ENCODE peak calls at places on chromosomes 11 and 22, in nine cellular contexts. C is IMR-90; R is Peyer's patch; V is colonic mucosa; L is heart right ventricle; O is CD8-positive, alpha-beta memory T cell; W is mesendoderm; Y is AG04450; D is H9. E is an unnamed sample.

GRCh38 chr11:72240461-72241289 is 3.3 kb downstream of the PHOX2A start:
- DNase-seq in Y (no peak), W (peak), V (no peak), C (no peak), O (no peak), L (no peak), D (no peak), R (peak), E (no peak)

GRCh38 chr11:64745523-64746328 is 1.8 kb upstream of the RASGRP2 start:
- DNase-seq in W (peak), L (peak), R (peak), C (peak), D (peak), O (peak), Y (no peak), V (peak), E (peak)

GRCh38 chr11:114237321-114238280 is 58.6 kb upstream of the NNMT start:
- DNase-seq in C (peak), V (no peak), Y (no peak), R (no peak), L (no peak), O (no peak), W (no peak), D (no peak), E (no peak)

GRCh38 chr22:44489026-44489425 is 9.0 kb downstream of the RTL6 start:
- DNase-seq in W (no peak), R (no peak), Y (no peak), L (no peak), V (no peak), C (no peak), O (no peak), D (no peak), E (no peak)

GRCh38 chr11:68260484-68260883 is 11.3 kb downstream of the C11orf24 start:
- DNase-seq in W (no peak), O (no peak), C (no peak), V (no peak), D (no peak), L (no peak), Y (no peak), R (no peak), E (no peak)

GRCh38 chr11:81869337-81870065 is 864.2 kb downstream of the FAM181B start:
- DNase-seq in O (peak), V (peak), W (no peak), R (no peak), L (no peak), Y (no peak), D (no peak), C (no peak), E (no peak)

GRCh38 chr11:60133917-60134316 is 45.5 kb downstream of the MS4A2 start:
- DNase-seq in R (no peak), D (no peak), W (no peak), V (no peak), C (no peak), L (no peak), Y (no peak), O (no peak), E (no peak)

GRCh38 chr22:40541300-40541699 is 95.2 kb downstream of the MRTFA start:
- DNase-seq in C (no peak), W (no peak), V (no peak), R (no peak), O (no peak), D (no peak), L (no peak), Y (no peak), E (no peak)

GRCh38 chr11:69367211-69367964 is 73.4 kb downstream of the MYEOV start:
- DNase-seq in R (no peak), O (peak), D (peak), L (no peak), W (no peak), V (no peak), Y (no peak), C (peak), E (no peak)

GRCh38 chr22:21624120-21624879 is 5.5 kb downstream of the YDJC start:
- DNase-seq in L (peak), C (peak), W (peak), Y (no peak), D (peak), O (peak), V (peak), R (no peak), E (no peak)

GRCh38 chr11:82305123-82305522 is 428.5 kb downstream of the FAM181B start:
- DNase-seq in O (no peak), L (no peak), R (no peak), D (no peak), W (no peak), V (no peak), C (no peak), Y (no peak), E (no peak)

GRCh38 chr22:50104149-50104548 is 14.3 kb downstream of the MOV10L1 start:
- DNase-seq in C (no peak), W (no peak), R (no peak), O (no peak), Y (no peak), L (no peak), D (no peak), V (no peak), E (no peak)

GRCh38 chr11:44065161-44065571 is 904 bp upstream of the ACCS start:
- DNase-seq in C (no peak), Y (no peak), W (peak), R (no peak), O (no peak), V (no peak), D (no peak), L (no peak), E (no peak)
- H3K27ac ChIP-seq in C (no peak), Y (no peak), W (no peak), R (no peak), O (peak), V (no peak), D (peak), L (no peak), E (no peak)

DNA sequence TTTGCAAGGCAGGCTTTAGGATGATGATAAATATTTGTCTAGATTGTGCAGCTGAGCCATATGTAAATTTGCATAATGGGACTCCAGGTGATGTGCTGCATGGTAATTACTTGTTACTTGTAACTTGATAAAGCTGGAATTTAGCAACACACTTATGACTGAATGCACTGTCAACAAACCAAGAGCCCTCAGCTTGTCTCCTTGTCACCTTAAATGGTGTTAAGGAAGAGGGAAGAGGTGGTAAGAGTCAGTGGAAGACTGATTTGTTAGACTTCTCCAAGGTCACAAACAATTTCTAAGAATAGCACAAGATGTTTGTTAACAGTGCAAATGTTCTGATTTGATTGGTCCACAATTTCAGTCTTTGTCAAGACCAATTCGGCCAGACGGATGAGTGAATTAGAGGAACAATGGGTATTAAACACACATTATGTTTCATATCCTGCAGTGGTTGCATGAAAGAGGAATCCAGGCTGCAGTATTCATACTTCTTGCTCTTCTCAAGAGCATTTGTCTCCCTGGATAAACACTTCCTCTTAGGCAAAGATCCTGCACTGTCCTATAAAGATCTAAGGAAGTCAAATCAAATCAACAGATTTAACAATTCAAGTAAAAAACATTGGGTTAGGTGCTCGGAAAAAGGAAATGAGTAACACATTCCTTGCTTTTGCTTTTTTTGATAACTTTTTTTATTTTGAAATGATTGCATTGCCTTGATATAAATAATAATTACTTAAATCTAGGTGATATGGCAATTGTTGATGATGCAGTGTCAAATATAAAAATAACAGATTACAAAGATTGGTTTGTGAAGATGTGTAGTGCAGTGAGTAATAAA is 448.3 kb upstream of the DDI1 start:
- DNase-seq in D (no peak), R (no peak), V (no peak), Y (no peak), O (no peak), C (no peak), L (no peak), W (peak), E (no peak)
- H3K27ac ChIP-seq in D (no peak), R (no peak), V (no peak), Y (no peak), O (no peak), C (no peak), L (no peak), W (peak), E (no peak)

GRCh38 chr22:41801147-41801819 is 804 bp downstream of the CCDC134 start:
- DNase-seq in L (no peak), D (no peak), Y (no peak), C (no peak), O (no peak), V (no peak), R (no peak), W (no peak), E (no peak)

GRCh38 chr22:41801886-41802285 is 1.4 kb downstream of the CCDC134 start:
- DNase-seq in O (no peak), C (no peak), Y (no peak), L (no peak), W (no peak), V (no peak), R (no peak), D (no peak), E (no peak)

GRCh38 chr22:41798736-41799135 is 1.7 kb upstream of the CCDC134 start:
- DNase-seq in L (no peak), D (no peak), C (no peak), W (no peak), Y (no peak), R (no peak), O (no peak), V (no peak), E (no peak)

GRCh38 chr22:41799486-41800347 is 762 bp upstream of the CCDC134 start:
- DNase-seq in Y (no peak), L (peak), V (peak), C (no peak), O (peak), W (no peak), D (peak), R (peak), E (peak)

DNA sequence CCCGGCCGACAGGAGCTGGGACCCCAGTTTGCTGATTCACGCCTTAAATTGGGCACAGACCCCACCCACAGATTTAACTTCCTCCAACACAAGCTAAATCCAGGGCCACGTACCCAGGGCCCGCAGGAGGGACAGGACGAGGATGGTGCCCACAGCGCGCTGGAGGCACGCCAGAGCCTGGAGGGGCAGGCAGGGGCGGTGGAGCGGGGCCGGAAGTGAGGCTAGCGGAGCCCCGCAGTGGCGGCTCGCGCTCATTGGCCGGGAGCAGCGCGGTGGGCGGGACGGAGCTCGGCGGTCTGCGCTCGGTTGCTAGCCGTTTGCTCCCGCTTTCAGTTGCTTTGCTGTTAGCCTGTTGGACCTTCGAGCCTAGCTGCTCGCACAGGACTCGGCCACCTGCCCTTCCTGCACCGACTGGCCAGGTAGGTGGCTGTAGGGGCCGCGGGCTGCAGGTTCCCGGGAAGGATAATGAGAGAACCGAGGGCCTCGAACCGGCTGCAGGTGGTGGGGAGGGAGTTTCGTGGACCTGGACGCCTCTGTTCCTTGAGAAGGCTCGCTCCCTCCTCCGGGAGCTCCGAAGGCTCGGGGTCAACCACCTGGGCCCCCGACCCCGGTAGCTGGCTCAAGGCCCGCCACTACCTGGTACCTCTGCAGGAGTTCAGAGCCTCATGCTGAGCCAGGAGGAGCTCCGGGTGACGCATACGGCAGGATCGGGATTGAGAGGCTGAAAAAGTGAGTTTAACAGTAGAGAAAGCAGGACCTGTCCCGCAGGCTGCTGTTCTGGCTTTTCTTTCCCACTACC is at the start of gene CCDC134:
- DNase-seq in D (peak), C (peak), V (peak), L (peak), R (peak), W (peak), Y (peak), O (peak), E (peak)
- H3K27ac ChIP-seq in D (peak), C (peak), V (peak), L (peak), R (peak), W (peak), Y (peak), O (peak), E (peak)

GRCh38 chr11:20048246-20048645 is 112.0 kb downstream of the DBX1 start:
- DNase-seq in Y (no peak), W (no peak), D (no peak), V (no peak), L (no peak), O (no peak), R (no peak), C (peak), E (no peak)

GRCh38 chr11:20047755-20048154 is 112.5 kb downstream of the DBX1 start:
- DNase-seq in L (no peak), Y (no peak), O (no peak), V (no peak), C (no peak), D (no peak), R (no peak), W (no peak), E (no peak)

GRCh38 chr11:20050048-20050447 is 110.2 kb downstream of the DBX1 start:
- DNase-seq in R (no peak), C (no peak), Y (no peak), L (no peak), O (no peak), V (no peak), D (no peak), W (no peak), E (no peak)

GRCh38 chr11:20049231-20049630 is 111.0 kb downstream of the DBX1 start:
- DNase-seq in W (no peak), L (no peak), V (no peak), O (no peak), R (no peak), D (no peak), C (no peak), Y (no peak), E (no peak)

GRCh38 chr11:20048707-20049106 is 111.6 kb downstream of the DBX1 start:
- DNase-seq in C (no peak), V (no peak), O (no peak), L (no peak), Y (no peak), R (no peak), W (no peak), D (no peak), E (no peak)
- H3K27ac ChIP-seq in C (no peak), V (no peak), O (no peak), L (peak), Y (no peak), R (peak), W (no peak), D (no peak), E (no peak)

GRCh38 chr11:117819096-117820040 is 5.2 kb downstream of the FXYD2 start:
- DNase-seq in C (peak), V (peak), W (peak), O (no peak), R (peak), L (peak), Y (peak), D (peak), E (peak)

GRCh38 chr11:117820071-117820470 is 4.5 kb downstream of the FXYD2 start:
- DNase-seq in V (peak), L (no peak), O (peak), Y (no peak), D (no peak), C (no peak), R (peak), W (no peak), E (no peak)

GRCh38 chr11:117822031-117822521 is 2.5 kb downstream of the FXYD2 start:
- DNase-seq in R (peak), L (peak), D (peak), Y (no peak), W (peak), C (no peak), O (peak), V (no peak), E (no peak)

GRCh38 chr11:117821431-117821830 is 3.1 kb downstream of the FXYD2 start:
- DNase-seq in D (no peak), W (no peak), V (no peak), R (peak), O (peak), Y (no peak), C (no peak), L (no peak), E (no peak)

DNA sequence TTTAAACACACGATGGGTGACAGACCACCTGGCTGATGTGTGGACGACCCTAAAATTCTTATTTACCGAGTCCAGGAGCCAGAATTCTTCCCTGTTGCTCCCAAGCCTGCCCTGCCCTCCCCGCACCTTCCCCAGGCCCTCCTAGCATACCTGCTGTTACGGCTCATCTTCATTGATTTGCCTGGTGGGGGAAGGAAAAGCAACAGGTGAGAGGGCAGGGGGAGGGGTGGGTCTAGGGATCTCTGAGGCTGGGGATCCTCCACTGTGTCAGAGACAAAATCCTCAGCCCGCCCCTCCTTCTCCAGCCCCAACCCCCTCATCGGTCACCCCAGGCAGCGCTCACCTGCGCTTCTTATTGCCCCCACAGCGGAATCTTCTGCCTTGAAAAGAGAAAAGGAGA is 4.0 kb downstream of the FXYD2 start:
- DNase-seq in C (no peak), R (peak), O (peak), L (no peak), W (no peak), D (no peak), Y (no peak), V (no peak), E (no peak)
- H3K27ac ChIP-seq in C (no peak), R (no peak), O (no peak), L (no peak), W (no peak), D (no peak), Y (no peak), V (no peak), E (no peak)

DNA sequence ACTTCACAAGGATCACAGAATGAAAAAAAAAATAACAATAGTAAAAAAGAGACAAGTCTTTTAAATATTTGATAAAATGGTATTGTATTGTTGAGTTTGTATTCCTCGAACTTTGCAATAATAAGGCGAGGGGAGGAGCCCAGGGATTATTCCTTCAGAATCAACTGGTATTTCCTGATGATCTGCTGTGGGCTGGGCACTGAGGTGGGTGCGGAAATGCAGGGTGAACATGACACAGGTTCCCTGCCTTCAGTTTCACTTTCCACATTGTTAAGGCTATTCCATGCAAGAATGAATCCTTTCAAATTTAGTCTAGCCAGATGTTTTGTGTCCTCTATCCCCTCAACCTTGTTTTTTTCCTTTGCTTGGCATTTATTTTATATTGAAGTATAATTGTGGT is 2.1 kb upstream of the EIF3M start:
- DNase-seq in V (no peak), D (no peak), R (no peak), O (no peak), W (no peak), Y (no peak), C (no peak), L (no peak), E (no peak)
- H3K27ac ChIP-seq in V (no peak), D (no peak), R (no peak), O (no peak), W (no peak), Y (no peak), C (no peak), L (no peak), E (no peak)

DNA sequence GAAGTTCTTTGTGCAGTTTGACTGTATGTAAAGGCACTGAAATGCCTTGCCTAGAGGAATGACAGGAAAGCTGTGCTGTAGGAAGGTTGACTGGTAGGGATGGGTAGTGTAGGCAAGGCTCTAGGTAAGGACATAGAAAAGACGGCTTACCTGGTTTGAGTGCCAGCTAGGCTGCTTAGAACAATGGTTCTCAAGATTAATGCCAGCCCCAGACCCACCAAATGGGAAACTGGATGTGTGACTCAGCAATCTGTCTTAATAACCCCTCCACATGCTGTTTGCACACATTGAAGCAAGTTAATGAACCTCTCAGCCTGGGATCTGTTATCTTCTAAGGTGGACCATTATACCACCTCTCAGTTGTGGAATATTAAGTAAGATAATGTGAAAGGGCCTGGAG is 3.7 kb downstream of the RPS3 start:
- DNase-seq in C (no peak), W (no peak), V (no peak), R (no peak), Y (no peak), O (no peak), D (no peak), L (no peak), E (no peak)
- H3K27ac ChIP-seq in C (no peak), W (no peak), V (no peak), R (no peak), Y (no peak), O (no peak), D (no peak), L (no peak), E (no peak)

GRCh38 chr11:29321293-29322132 is 695.3 kb downstream of the KCNA4 start:
- DNase-seq in L (no peak), C (peak), O (no peak), R (no peak), D (no peak), V (no peak), W (no peak), Y (peak), E (no peak)
- H3K27ac ChIP-seq in L (no peak), C (peak), O (no peak), R (no peak), D (no peak), V (no peak), W (no peak), Y (no peak), E (no peak)

GRCh38 chr11:111335124-111335535 is 36.8 kb downstream of the POU2AF3 start:
- DNase-seq in W (no peak), C (no peak), L (no peak), D (no peak), O (no peak), V (no peak), R (peak), Y (no peak), E (no peak)
- H3K27ac ChIP-seq in W (no peak), C (no peak), L (no peak), D (no peak), O (no peak), V (no peak), R (peak), Y (no peak), E (no peak)

DNA sequence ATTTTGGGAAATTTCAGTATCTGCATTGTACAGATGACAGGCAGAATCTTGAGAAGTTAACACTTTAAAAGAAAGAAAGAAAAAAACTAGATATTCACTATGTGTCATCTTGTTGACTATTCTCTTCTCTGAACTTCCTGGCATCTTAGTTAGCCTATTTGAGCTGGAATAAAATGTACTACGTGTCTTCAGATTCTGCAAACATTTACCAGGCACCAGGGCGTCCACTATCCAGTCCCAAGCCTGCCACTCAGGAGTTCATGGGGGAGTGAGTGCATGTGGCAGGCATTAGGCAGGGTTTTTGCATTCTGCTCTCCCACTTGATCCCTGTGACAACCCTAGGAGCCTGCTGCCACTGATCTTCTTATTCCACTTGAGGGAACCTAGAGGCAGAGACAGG is 25.0 kb downstream of the TIMP3 start:
- DNase-seq in V (no peak), R (no peak), W (no peak), L (no peak), O (no peak), C (no peak), Y (no peak), D (no peak), E (no peak)
- H3K27ac ChIP-seq in V (no peak), R (no peak), W (no peak), L (no peak), O (no peak), C (no peak), Y (no peak), D (no peak), E (no peak)

E was measured in neuronal stem cell.